ENCODE peak calls at places on chromosomes 12 and 14, in six cellular contexts. One of them, this sample, is unnamed. For H3K9me3, the result is how much of the 10 kb centered on the place peaks cover.

GRCh38 chr12:31736472-31736871 is 7.7 kb upstream of the AMN1 start:
- DNase-seq in H1: no peak
- DNase-seq in neuronal stem cell: no peak
- DNase-seq in H9: no peak
- DNase-seq in mesenchymal stem cell: peak
- DNase-seq in IMR-90: peak
- DNase-seq in this sample: peak

GRCh38 chr14:21320913-21321312 is 41.0 kb downstream of the RPGRIP1 start:
- DNase-seq in H1: no peak
- DNase-seq in neuronal stem cell: no peak
- DNase-seq in H9: no peak
- DNase-seq in mesenchymal stem cell: no peak
- DNase-seq in IMR-90: no peak
- DNase-seq in this sample: no peak

GRCh38 chr12:59643576-59643975 is 47.7 kb downstream of the SLC16A7 start:
- DNase-seq in H1: no peak
- DNase-seq in neuronal stem cell: no peak
- DNase-seq in H9: no peak
- DNase-seq in mesenchymal stem cell: no peak
- DNase-seq in IMR-90: no peak
- DNase-seq in this sample: no peak

GRCh38 chr12:117151195-117152031 is 38.9 kb downstream of the FBXO21 start:
- DNase-seq in H1: peak
- DNase-seq in neuronal stem cell: peak
- DNase-seq in H9: peak
- DNase-seq in mesenchymal stem cell: peak
- DNase-seq in IMR-90: peak
- DNase-seq in this sample: peak

GRCh38 chr12:130335517-130336392 is 1.9 kb upstream of the PIWIL1 start:
- DNase-seq in H1: peak
- DNase-seq in neuronal stem cell: peak
- DNase-seq in H9: no peak
- DNase-seq in mesenchymal stem cell: peak
- DNase-seq in IMR-90: peak
- DNase-seq in this sample: peak

GRCh38 chr12:106304797-106305196 is 2.3 kb downstream of the TCP11L2 start:
- DNase-seq in H1: no peak
- DNase-seq in neuronal stem cell: no peak
- DNase-seq in H9: no peak
- DNase-seq in mesenchymal stem cell: no peak
- DNase-seq in IMR-90: no peak
- DNase-seq in this sample: no peak

GRCh38 chr12:84793558-84794367 is 118.8 kb downstream of the SLC6A15 start:
- DNase-seq in H1: no peak
- DNase-seq in neuronal stem cell: no peak
- DNase-seq in H9: no peak
- DNase-seq in mesenchymal stem cell: peak
- DNase-seq in IMR-90: peak
- DNase-seq in this sample: no peak

GRCh38 chr14:93042968-93043940 is 72.5 kb downstream of the ITPK1 start:
- DNase-seq in H1: no peak
- DNase-seq in neuronal stem cell: no peak
- DNase-seq in H9: no peak
- DNase-seq in mesenchymal stem cell: no peak
- DNase-seq in IMR-90: peak
- DNase-seq in this sample: peak

GRCh38 chr14:43540948-43541347 is 966.1 kb downstream of the FSCB start:
- DNase-seq in H1: peak
- DNase-seq in neuronal stem cell: no peak
- DNase-seq in H9: peak
- DNase-seq in mesenchymal stem cell: peak
- DNase-seq in IMR-90: no peak
- DNase-seq in this sample: peak

GRCh38 chr12:75706786-75707605 is 195.6 kb upstream of the KRR1 start:
- DNase-seq in H1: no peak
- DNase-seq in neuronal stem cell: no peak
- DNase-seq in H9: no peak
- DNase-seq in mesenchymal stem cell: peak
- DNase-seq in IMR-90: peak
- DNase-seq in this sample: no peak

GRCh38 chr12:112985655-112986290 is 7.5 kb downstream of the OAS2 start:
- DNase-seq in H1: no peak
- DNase-seq in neuronal stem cell: no peak
- DNase-seq in H9: no peak
- DNase-seq in mesenchymal stem cell: no peak
- DNase-seq in IMR-90: no peak
- DNase-seq in this sample: no peak

GRCh38 chr12:105053116-105053572 is 31.1 kb downstream of the ALDH1L2 start:
- DNase-seq in H1: peak
- DNase-seq in neuronal stem cell: peak
- DNase-seq in H9: peak
- DNase-seq in mesenchymal stem cell: peak
- DNase-seq in IMR-90: peak
- DNase-seq in this sample: peak

GRCh38 chr12:77049767-77050353 is 15.5 kb downstream of the E2F7 start:
- DNase-seq in H1: no peak
- DNase-seq in neuronal stem cell: peak
- DNase-seq in H9: no peak
- DNase-seq in mesenchymal stem cell: peak
- DNase-seq in IMR-90: peak
- DNase-seq in this sample: peak

GRCh38 chr14:80077262-80077661 is 134.0 kb downstream of the DIO2 start:
- DNase-seq in H1: no peak
- DNase-seq in neuronal stem cell: no peak
- DNase-seq in H9: no peak
- DNase-seq in mesenchymal stem cell: no peak
- DNase-seq in IMR-90: peak
- DNase-seq in this sample: peak

GRCh38 chr12:69423037-69423905 is 46.9 kb upstream of the FRS2 start:
- DNase-seq in H1: no peak
- DNase-seq in neuronal stem cell: no peak
- DNase-seq in H9: no peak
- DNase-seq in mesenchymal stem cell: peak
- DNase-seq in IMR-90: peak
- DNase-seq in this sample: peak

GRCh38 chr14:99781091-99781490 is 12.1 kb upstream of the EML1 start:
- DNase-seq in H1: no peak
- DNase-seq in neuronal stem cell: no peak
- DNase-seq in H9: no peak
- DNase-seq in mesenchymal stem cell: no peak
- DNase-seq in IMR-90: no peak
- DNase-seq in this sample: no peak

GRCh38 chr14:76720382-76720813 is 40.9 kb upstream of the VASH1 start:
- DNase-seq in H1: no peak
- DNase-seq in neuronal stem cell: peak
- DNase-seq in H9: peak
- DNase-seq in mesenchymal stem cell: peak
- DNase-seq in IMR-90: peak
- DNase-seq in this sample: no peak

GRCh38 chr12:92601680-92602079 is 101.1 kb upstream of the PLEKHG7 start:
- DNase-seq in H1: no peak
- DNase-seq in neuronal stem cell: no peak
- DNase-seq in H9: no peak
- DNase-seq in mesenchymal stem cell: no peak
- DNase-seq in IMR-90: no peak
- DNase-seq in this sample: no peak
- H3K9me3 ChIP-seq in H1: under half
- H3K9me3 ChIP-seq in neuronal stem cell: under half
- H3K9me3 ChIP-seq in H9: under half
- H3K9me3 ChIP-seq in mesenchymal stem cell: under half
- H3K9me3 ChIP-seq in IMR-90: under half
- H3K9me3 ChIP-seq in this sample: under half

GRCh38 chr14:45199246-45199645 is 53.8 kb downstream of the MIS18BP1 start:
- DNase-seq in H1: no peak
- DNase-seq in neuronal stem cell: no peak
- DNase-seq in H9: no peak
- DNase-seq in mesenchymal stem cell: peak
- DNase-seq in IMR-90: peak
- DNase-seq in this sample: no peak

GRCh38 chr14:45201908-45202307 is 51.1 kb downstream of the MIS18BP1 start:
- DNase-seq in H1: no peak
- DNase-seq in neuronal stem cell: no peak
- DNase-seq in H9: peak
- DNase-seq in mesenchymal stem cell: peak
- DNase-seq in IMR-90: no peak
- DNase-seq in this sample: no peak

GRCh38 chr14:45194964-45195363 is 58.0 kb downstream of the MIS18BP1 start:
- DNase-seq in H1: no peak
- DNase-seq in neuronal stem cell: no peak
- DNase-seq in H9: no peak
- DNase-seq in mesenchymal stem cell: no peak
- DNase-seq in IMR-90: no peak
- DNase-seq in this sample: peak

GRCh38 chr14:45204241-45204640 is 48.8 kb downstream of the MIS18BP1 start:
- DNase-seq in H1: no peak
- DNase-seq in neuronal stem cell: no peak
- DNase-seq in H9: no peak
- DNase-seq in mesenchymal stem cell: no peak
- DNase-seq in IMR-90: no peak
- DNase-seq in this sample: no peak

GRCh38 chr14:45198551-45198950 is 54.5 kb downstream of the MIS18BP1 start:
- DNase-seq in H1: no peak
- DNase-seq in neuronal stem cell: no peak
- DNase-seq in H9: no peak
- DNase-seq in mesenchymal stem cell: no peak
- DNase-seq in IMR-90: peak
- DNase-seq in this sample: no peak
- H3K14ac ChIP-seq in H1: no peak
- H3K14ac ChIP-seq in neuronal stem cell: no peak
- H3K14ac ChIP-seq in H9: no peak
- H3K14ac ChIP-seq in mesenchymal stem cell: no peak
- H3K14ac ChIP-seq in IMR-90: no peak
- H3K14ac ChIP-seq in this sample: no peak

DNA sequence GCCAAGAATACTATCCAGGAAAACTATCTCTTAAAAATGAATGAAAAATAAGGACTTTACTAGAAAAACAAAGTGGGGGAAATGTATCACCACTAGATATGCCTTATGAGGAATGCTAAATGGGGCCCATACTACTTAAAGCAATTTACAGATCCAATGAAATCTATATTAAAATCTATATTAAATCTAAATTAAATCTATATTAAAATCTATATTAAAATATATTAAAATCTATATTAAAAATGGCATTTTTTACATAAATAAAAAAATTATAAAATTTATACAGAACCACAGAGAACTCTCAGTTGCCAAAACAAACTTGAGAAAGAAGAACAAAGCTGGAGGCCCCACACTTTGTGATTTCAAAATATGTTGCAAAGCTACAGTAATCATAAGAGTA is 234.5 kb downstream of the RPL10L start:
- DNase-seq in H1: no peak
- DNase-seq in neuronal stem cell: no peak
- DNase-seq in H9: no peak
- DNase-seq in mesenchymal stem cell: no peak
- DNase-seq in IMR-90: no peak
- DNase-seq in this sample: no peak
- H3K9me3 ChIP-seq in H1: under half
- H3K9me3 ChIP-seq in neuronal stem cell: under half
- H3K9me3 ChIP-seq in H9: under half
- H3K9me3 ChIP-seq in mesenchymal stem cell: under half
- H3K9me3 ChIP-seq in IMR-90: under half
- H3K9me3 ChIP-seq in this sample: under half

GRCh38 chr12:108580531-108580930 is 17.4 kb downstream of the TMEM119 start:
- DNase-seq in H1: no peak
- DNase-seq in neuronal stem cell: no peak
- DNase-seq in H9: no peak
- DNase-seq in mesenchymal stem cell: peak
- DNase-seq in IMR-90: no peak
- DNase-seq in this sample: no peak
- H3K14ac ChIP-seq in H1: no peak
- H3K14ac ChIP-seq in neuronal stem cell: no peak
- H3K14ac ChIP-seq in H9: no peak
- H3K14ac ChIP-seq in mesenchymal stem cell: no peak
- H3K14ac ChIP-seq in IMR-90: peak
- H3K14ac ChIP-seq in this sample: no peak

DNA sequence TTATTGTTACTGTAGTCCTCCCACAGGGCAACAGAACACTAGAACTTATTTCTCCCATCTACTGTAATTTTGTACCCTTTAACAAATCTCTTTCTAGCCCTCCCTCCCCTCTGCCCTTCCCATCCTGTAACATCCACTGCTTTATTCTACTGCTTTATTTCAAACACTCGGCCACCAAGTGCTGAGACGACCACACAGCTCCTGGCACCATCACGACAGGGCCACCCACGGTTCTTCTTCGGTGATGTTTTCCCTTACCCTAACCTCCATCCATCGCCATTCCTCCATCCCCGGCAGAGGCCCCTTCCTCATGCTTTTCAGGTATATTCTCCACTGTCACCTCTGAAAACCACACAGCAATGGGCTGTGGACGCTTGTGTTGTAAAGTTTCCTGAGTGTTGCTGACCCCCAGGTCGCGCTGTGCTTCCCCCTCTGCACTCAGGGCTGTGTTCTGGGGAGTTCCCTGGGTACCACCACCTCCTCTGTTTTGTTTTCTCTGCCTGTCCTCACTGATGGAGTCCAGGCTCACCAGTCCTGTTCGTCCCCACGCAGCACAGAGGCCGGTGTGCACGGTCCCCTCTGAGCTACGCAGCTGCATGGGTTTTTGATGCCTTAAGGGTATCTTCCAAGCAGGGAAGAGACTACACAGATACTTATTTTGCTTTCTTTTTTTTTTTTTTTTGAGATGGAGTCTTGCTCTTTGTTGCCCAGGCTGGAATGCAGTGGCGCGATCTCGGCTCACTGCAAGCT is 207.2 kb upstream of the TMEM132C start:
- DNase-seq in H1: no peak
- DNase-seq in neuronal stem cell: no peak
- DNase-seq in H9: no peak
- DNase-seq in mesenchymal stem cell: no peak
- DNase-seq in IMR-90: no peak
- DNase-seq in this sample: no peak
- H3K9me3 ChIP-seq in H1: under half
- H3K9me3 ChIP-seq in neuronal stem cell: under half
- H3K9me3 ChIP-seq in H9: under half
- H3K9me3 ChIP-seq in mesenchymal stem cell: under half
- H3K9me3 ChIP-seq in IMR-90: under half
- H3K9me3 ChIP-seq in this sample: under half